ENCODE peak calls at places on chromosomes 6 and 20, in seven cellular contexts. P, H, C, X, Z, I and T are unnamed samples. For H3K4me1, the result is how much of the 10 kb centered on the place peaks cover.

GRCh38 chr6:152087701-152088100 is 280.2 kb downstream of the ESR1 start:
- DNase-seq in P (no peak), H (no peak), C (no peak), X (no peak), Z (no peak), I (no peak), T (no peak)

GRCh38 chr6:89242574-89243330 is 25.6 kb upstream of the GABRR1 start:
- DNase-seq in P (peak), H (peak), C (no peak), X (peak), Z (no peak), I (peak), T (no peak)

GRCh38 chr6:90184334-90185298 is 112.0 kb downstream of the BACH2 start:
- DNase-seq in P (peak), H (no peak), C (no peak), X (no peak), Z (no peak), I (no peak), T (peak)

GRCh38 chr6:20817806-20818320 is 283.6 kb downstream of the CDKAL1 start:
- DNase-seq in P (no peak), H (no peak), C (no peak), X (no peak), Z (no peak), I (no peak), T (no peak)

GRCh38 chr20:53795170-53795569 is 201.5 kb upstream of the ZNF217 start:
- DNase-seq in P (no peak), H (no peak), C (no peak), X (no peak), Z (no peak), I (no peak), T (no peak)

GRCh38 chr6:27591660-27592059 is 118.8 kb upstream of the ZNF184 start:
- DNase-seq in P (peak), H (no peak), C (no peak), X (no peak), Z (no peak), I (peak), T (no peak)

GRCh38 chr6:111602481-111603404 is 2.9 kb downstream of the TRAF3IP2 start:
- DNase-seq in P (no peak), H (peak), C (no peak), X (no peak), Z (peak), I (no peak), T (peak)

GRCh38 chr6:161486326-161486725 is 212.5 kb upstream of the AGPAT4 start:
- DNase-seq in P (peak), H (peak), C (no peak), X (no peak), Z (no peak), I (no peak), T (no peak)

GRCh38 chr20:61832181-61832580 is 233.5 kb downstream of the TAF4 start:
- DNase-seq in P (no peak), H (no peak), C (no peak), X (no peak), Z (no peak), I (no peak), T (no peak)

GRCh38 chr20:21514553-21515251 is 838 bp upstream of the NKX2-2 start:
- DNase-seq in P (no peak), H (no peak), C (peak), X (no peak), Z (no peak), I (peak), T (no peak)

GRCh38 chr6:31781244-31782125 is 4.4 kb upstream of the VWA7 start:
- DNase-seq in P (no peak), H (no peak), C (no peak), X (no peak), Z (no peak), I (no peak), T (no peak)

GRCh38 chr20:44946266-44946852 is 13.8 kb downstream of the TOMM34 start:
- DNase-seq in P (no peak), H (no peak), C (no peak), X (no peak), Z (no peak), I (no peak), T (no peak)

GRCh38 chr6:118708055-118708454 is 56.7 kb upstream of the CEP85L start:
- DNase-seq in P (peak), H (no peak), C (no peak), X (peak), Z (no peak), I (no peak), T (no peak)

GRCh38 chr6:157921685-157922367 is 59.8 kb upstream of the SYNJ2 start:
- DNase-seq in P (no peak), H (peak), C (no peak), X (no peak), Z (no peak), I (no peak), T (no peak)

GRCh38 chr6:13495112-13495765 is 7.8 kb upstream of the GFOD1 start:
- DNase-seq in P (no peak), H (no peak), C (no peak), X (no peak), Z (no peak), I (no peak), T (no peak)

GRCh38 chr20:10581823-10582222 is 92.0 kb downstream of the JAG1 start:
- DNase-seq in P (no peak), H (no peak), C (no peak), X (no peak), Z (no peak), I (no peak), T (no peak)

GRCh38 chr6:82363368-82364086 is at the start of gene TPBG:
- DNase-seq in P (peak), H (peak), C (peak), X (no peak), Z (peak), I (peak), T (peak)

GRCh38 chr6:15500078-15500740 is 162.6 kb downstream of the DTNBP1 start:
- DNase-seq in P (no peak), H (no peak), C (no peak), X (no peak), Z (no peak), I (no peak), T (no peak)

GRCh38 chr6:7770601-7771000 is 44.7 kb downstream of the BMP6 start:
- DNase-seq in P (no peak), H (no peak), C (no peak), X (no peak), Z (no peak), I (no peak), T (no peak)

GRCh38 chr6:52532457-52532856 is 44.4 kb downstream of the TRAM2 start:
- DNase-seq in P (no peak), H (no peak), C (no peak), X (no peak), Z (no peak), I (no peak), T (no peak)

GRCh38 chr6:136249336-136249735 is 775 bp downstream of the MTFR2 start:
- DNase-seq in P (no peak), H (no peak), C (no peak), X (peak), Z (no peak), I (peak), T (no peak)

GRCh38 chr6:5279891-5280338 is 18.6 kb downstream of the FARS2 start:
- DNase-seq in P (no peak), H (no peak), C (no peak), X (no peak), Z (no peak), I (no peak), T (no peak)

GRCh38 chr6:107716688-107717089 is 107.4 kb downstream of the SCML4 start:
- DNase-seq in P (peak), H (no peak), C (no peak), X (peak), Z (no peak), I (no peak), T (no peak)
- H3K4me1 ChIP-seq in P (under half), H (under half), C (under half), X (under half), Z (under half), I (under half), T (under half)

DNA sequence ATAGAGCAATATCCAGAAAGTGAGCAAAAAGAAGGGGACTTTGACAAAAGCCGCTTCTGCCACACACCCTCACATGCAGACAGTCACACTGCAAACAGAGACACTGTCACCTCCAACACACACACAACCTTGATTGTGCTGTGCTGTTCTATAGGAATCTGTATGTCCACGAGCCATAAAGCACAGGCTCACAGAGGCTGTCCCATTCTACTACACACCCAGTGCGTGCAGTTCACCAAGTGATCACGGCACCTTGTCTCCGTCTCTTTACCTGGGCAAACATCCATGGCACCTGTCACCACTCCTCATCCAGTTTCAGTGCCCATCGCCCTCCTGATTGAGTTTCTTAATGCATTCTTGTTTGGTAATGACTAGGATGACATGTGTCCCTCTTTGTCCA is 65.9 kb upstream of the STMND1 start:
- DNase-seq in P (no peak), H (no peak), C (no peak), X (no peak), Z (no peak), I (no peak), T (no peak)
- H3K4me3 ChIP-seq in P (no peak), H (no peak), C (no peak), X (no peak), Z (no peak), I (no peak), T (no peak)

GRCh38 chr20:37505263-37506165 is 15.5 kb upstream of the NNAT start:
- DNase-seq in P (no peak), H (no peak), C (no peak), X (no peak), Z (no peak), I (peak), T (peak)
- H3K27ac ChIP-seq in P (no peak), H (no peak), C (no peak), X (no peak), Z (no peak), I (no peak), T (no peak)

DNA sequence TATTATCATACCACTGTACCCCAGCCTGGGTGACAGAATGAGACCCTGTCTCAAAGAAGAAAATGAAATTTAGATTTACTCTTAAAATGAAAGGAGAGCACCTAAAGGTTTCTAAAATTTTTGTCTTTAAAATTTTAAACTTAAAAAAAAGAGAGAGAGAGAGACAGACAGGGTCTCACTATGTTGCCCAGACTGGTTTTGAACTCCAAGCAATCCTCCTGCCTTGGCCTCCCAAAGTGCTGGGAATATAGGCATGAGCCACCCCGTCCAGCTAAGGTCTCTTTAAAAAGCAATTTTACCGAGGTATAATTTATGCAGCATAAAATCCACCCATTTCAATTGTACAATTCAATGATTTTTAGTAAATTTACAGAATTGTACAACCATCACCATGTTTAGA is 33.2 kb downstream of the ILRUN start:
- DNase-seq in P (no peak), H (no peak), C (no peak), X (no peak), Z (no peak), I (no peak), T (no peak)
- H3K4me1 ChIP-seq in P (under half), H (under half), C (half or more), X (half or more), Z (half or more), I (under half), T (under half)

GRCh38 chr6:99350573-99350972 is 1.1 kb upstream of the FAXC start:
- DNase-seq in P (no peak), H (no peak), C (no peak), X (no peak), Z (no peak), I (peak), T (peak)

GRCh38 chr6:99347804-99348203 is 1.7 kb downstream of the FAXC start:
- DNase-seq in P (no peak), H (no peak), C (no peak), X (no peak), Z (no peak), I (peak), T (no peak)

GRCh38 chr6:99348823-99349619 is 453 bp downstream of the FAXC start:
- DNase-seq in P (no peak), H (no peak), C (no peak), X (no peak), Z (no peak), I (no peak), T (peak)

GRCh38 chr6:99348220-99348822 is 1.2 kb downstream of the FAXC start:
- DNase-seq in P (no peak), H (no peak), C (no peak), X (no peak), Z (no peak), I (peak), T (no peak)

DNA sequence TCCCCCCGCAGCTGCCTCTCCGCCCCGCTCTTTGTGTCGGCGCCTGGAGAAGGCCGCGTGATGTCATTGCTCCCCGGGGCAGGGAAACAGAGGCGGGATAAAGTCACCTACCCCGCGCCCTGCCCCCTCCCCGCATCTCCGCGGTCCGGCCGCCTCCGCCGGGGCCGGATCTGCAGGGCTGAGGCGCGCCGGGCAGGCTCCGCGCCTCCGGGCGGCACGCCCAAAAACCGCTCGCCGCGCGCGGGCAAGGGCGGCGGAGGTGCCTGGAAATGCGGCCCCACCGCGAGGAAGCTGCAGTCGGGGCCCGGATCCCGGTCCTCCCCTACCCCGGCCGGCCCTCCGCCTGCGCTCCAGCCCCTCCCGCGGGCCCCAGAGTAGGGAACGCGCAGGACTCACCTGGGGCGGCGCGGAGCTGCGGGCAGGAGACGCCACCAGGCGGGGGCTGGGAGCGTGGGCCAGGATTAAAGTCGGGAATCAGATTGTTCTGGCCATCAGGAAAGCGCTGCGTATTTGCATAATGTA is at the start of gene FAXC:
- DNase-seq in P (peak), H (no peak), C (peak), X (no peak), Z (no peak), I (peak), T (peak)
- H3K4me3 ChIP-seq in P (peak), H (peak), C (peak), X (no peak), Z (peak), I (peak), T (peak)

GRCh38 chr6:24910850-24911712 is 24.7 kb downstream of the RIPOR2 start:
- DNase-seq in P (no peak), H (peak), C (peak), X (peak), Z (peak), I (peak), T (peak)

GRCh38 chr6:24909281-24910216 is 26.2 kb downstream of the RIPOR2 start:
- DNase-seq in P (no peak), H (no peak), C (no peak), X (peak), Z (no peak), I (no peak), T (no peak)

GRCh38 chr6:24908555-24908954 is 27.2 kb downstream of the RIPOR2 start:
- DNase-seq in P (no peak), H (no peak), C (no peak), X (no peak), Z (no peak), I (no peak), T (no peak)

GRCh38 chr6:24911983-24912382 is 23.8 kb downstream of the RIPOR2 start:
- DNase-seq in P (no peak), H (no peak), C (no peak), X (no peak), Z (no peak), I (no peak), T (no peak)

DNA sequence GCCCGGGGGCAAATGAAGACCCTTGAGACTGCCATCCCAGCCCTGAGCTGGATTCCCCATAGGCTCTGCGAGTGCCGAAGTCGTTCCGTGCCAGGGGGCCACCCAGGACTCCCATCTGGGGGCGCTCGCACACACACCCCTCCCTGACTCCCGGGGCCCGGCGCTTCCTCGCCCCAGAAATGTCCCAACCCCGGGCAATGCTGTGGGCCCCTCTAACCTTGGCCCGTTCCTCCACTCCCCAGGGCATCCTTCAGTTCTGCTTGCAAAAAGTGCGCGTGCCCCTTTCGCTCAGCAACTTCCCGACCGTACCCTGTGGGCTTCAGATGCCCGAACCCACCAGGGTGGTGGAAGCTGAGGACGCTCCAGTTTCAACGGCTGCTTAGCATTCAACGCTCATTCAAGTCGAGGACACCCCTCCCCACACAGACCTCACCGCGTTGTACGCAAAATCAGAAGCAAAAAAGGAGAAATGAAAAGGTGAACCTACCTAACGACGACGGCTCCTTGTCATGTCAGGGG is 25.4 kb downstream of the RIPOR2 start:
- DNase-seq in P (no peak), H (peak), C (peak), X (peak), Z (peak), I (peak), T (peak)
- H3K27ac ChIP-seq in P (no peak), H (peak), C (peak), X (peak), Z (peak), I (no peak), T (peak)

GRCh38 chr6:10595731-10596664 is 74.8 kb downstream of the GCNT2 start:
- DNase-seq in P (no peak), H (no peak), C (no peak), X (no peak), Z (no peak), I (no peak), T (no peak)
- H3K4me1 ChIP-seq in P (under half), H (under half), C (under half), X (under half), Z (under half), I (half or more), T (under half)

DNA sequence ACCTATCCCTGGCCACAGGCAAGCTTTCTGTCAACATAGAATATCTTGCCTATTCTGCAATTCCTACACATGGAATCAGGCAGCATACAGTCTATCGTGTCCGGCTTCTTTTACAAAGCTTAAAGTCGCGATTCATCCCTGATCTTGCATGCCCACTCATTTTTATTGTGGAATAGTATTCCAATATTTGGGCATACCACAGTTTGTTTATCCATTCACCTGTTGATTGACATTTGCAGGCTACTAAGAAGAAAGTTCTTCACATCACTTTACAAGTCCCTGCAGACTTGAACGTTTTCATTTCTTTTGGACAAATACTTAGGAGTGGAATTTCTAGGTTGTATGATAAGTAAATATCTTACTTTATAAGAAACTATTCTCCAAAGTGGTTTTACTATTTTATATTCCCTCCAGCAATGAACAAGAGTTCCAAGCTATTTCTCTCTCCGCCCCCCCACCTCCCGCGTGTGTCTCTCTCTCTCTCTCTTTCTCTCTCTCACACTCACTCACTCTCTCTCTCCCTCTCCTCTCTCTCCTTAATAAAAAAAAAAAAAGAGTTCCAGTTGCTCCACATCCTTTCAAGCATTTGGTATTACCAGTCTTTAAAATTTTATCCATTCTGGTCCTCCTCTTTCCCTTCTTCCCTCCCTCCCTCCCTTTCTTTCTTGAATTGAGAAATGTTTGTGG is 1.1 kb upstream of the PLCB1 start:
- DNase-seq in P (no peak), H (no peak), C (no peak), X (no peak), Z (no peak), I (no peak), T (no peak)
- H3K4me3 ChIP-seq in P (no peak), H (no peak), C (no peak), X (peak), Z (peak), I (peak), T (no peak)